ENCODE peak calls at places on chromosomes 4 and X, in eight cellular contexts. X is brain microvascular endothelial cell, V is GM23338, K is adrenal gland, F is heart left ventricle, Y is ascending aorta, E is psoas muscle, P is IMR-90. N is an unnamed sample.

GRCh38 chr4:33924239-33924638 is 2320.1 kb downstream of the ARAP2 start:
- DNase-seq in X (no peak), V (peak), K (no peak), F (no peak), Y (no peak), E (no peak), P (peak), N (no peak)

GRCh38 chr4:89298160-89298559 is 9.4 kb downstream of the GPRIN3 start:
- DNase-seq in X (no peak), V (peak), K (no peak), F (no peak), Y (no peak), E (no peak), P (no peak), N (no peak)

GRCh38 chrX:134821901-134822300 is 163.6 kb upstream of the PLAC1 start:
- DNase-seq in X (no peak), V (no peak), K (no peak), F (no peak), Y (no peak), E (no peak), P (peak), N (no peak)

GRCh38 chr4:12873351-12873750 is 610.8 kb downstream of the RAB28 start:
- DNase-seq in X (no peak), V (no peak), K (no peak), F (no peak), Y (no peak), E (no peak), P (no peak), N (no peak)

GRCh38 chr4:98864560-98864959 is 64.4 kb downstream of the EIF4E start:
- DNase-seq in X (no peak), V (no peak), K (no peak), F (no peak), Y (no peak), E (no peak), P (no peak), N (no peak)

GRCh38 chr4:126678608-126679007 is 954.1 kb upstream of the INTU start:
- DNase-seq in X (no peak), V (no peak), K (no peak), F (no peak), Y (no peak), E (no peak), P (no peak), N (no peak)

GRCh38 chr4:83793481-83793880 is 257.6 kb downstream of the GPAT3 start:
- DNase-seq in X (no peak), V (no peak), K (no peak), F (no peak), Y (no peak), E (no peak), P (no peak), N (no peak)

GRCh38 chr4:123102897-123103489 is 180.6 kb upstream of the NUDT6 start:
- DNase-seq in X (peak), V (peak), K (no peak), F (no peak), Y (no peak), E (no peak), P (peak), N (peak)

GRCh38 chr4:16598241-16599224 is 299.9 kb downstream of the LDB2 start:
- DNase-seq in X (peak), V (no peak), K (no peak), F (no peak), Y (no peak), E (no peak), P (peak), N (no peak)

GRCh38 chr4:99998062-99998880 is 48.2 kb upstream of the H2AZ1 start:
- DNase-seq in X (peak), V (peak), K (no peak), F (no peak), Y (no peak), E (no peak), P (peak), N (peak)

GRCh38 chrX:150503898-150504219 is 64.6 kb upstream of the MTM1 start:
- DNase-seq in X (no peak), V (no peak), K (no peak), F (no peak), Y (no peak), E (no peak), P (no peak), N (no peak)

GRCh38 chr4:173448919-173449641 is 50.2 kb upstream of the SCRG1 start:
- DNase-seq in X (no peak), V (no peak), K (no peak), F (peak), Y (no peak), E (no peak), P (peak), N (peak)

GRCh38 chr4:41540687-41541086 is 2.7 kb downstream of the LIMCH1 start:
- DNase-seq in X (no peak), V (no peak), K (no peak), F (no peak), Y (no peak), E (no peak), P (no peak), N (no peak)

GRCh38 chrX:118976599-118977340 is 2.4 kb downstream of the LONRF3 start:
- DNase-seq in X (no peak), V (no peak), K (peak), F (peak), Y (no peak), E (peak), P (no peak), N (peak)

GRCh38 chr4:24551492-24552330 is 32.6 kb downstream of the DHX15 start:
- DNase-seq in X (no peak), V (no peak), K (no peak), F (no peak), Y (no peak), E (no peak), P (peak), N (no peak)
- TF ChIP-seq CTCF in X (no peak), V (peak), K (peak), F (peak), Y (peak), E (peak), P (peak), N (peak)

GRCh38 chrX:136261316-136261715 is 10.1 kb upstream of the MAP7D3 start:
- DNase-seq in X (no peak), V (no peak), K (no peak), F (no peak), Y (no peak), E (no peak), P (peak), N (no peak)

GRCh38 chrX:136262812-136263315 is 11.7 kb upstream of the MAP7D3 start:
- DNase-seq in X (no peak), V (peak), K (no peak), F (no peak), Y (no peak), E (no peak), P (no peak), N (no peak)

GRCh38 chrX:136260801-136261200 is 9.6 kb upstream of the MAP7D3 start:
- DNase-seq in X (peak), V (no peak), K (no peak), F (no peak), Y (no peak), E (no peak), P (peak), N (no peak)

GRCh38 chrX:136259543-136259942 is 8.3 kb upstream of the MAP7D3 start:
- DNase-seq in X (peak), V (no peak), K (no peak), F (no peak), Y (no peak), E (no peak), P (peak), N (no peak)

DNA sequence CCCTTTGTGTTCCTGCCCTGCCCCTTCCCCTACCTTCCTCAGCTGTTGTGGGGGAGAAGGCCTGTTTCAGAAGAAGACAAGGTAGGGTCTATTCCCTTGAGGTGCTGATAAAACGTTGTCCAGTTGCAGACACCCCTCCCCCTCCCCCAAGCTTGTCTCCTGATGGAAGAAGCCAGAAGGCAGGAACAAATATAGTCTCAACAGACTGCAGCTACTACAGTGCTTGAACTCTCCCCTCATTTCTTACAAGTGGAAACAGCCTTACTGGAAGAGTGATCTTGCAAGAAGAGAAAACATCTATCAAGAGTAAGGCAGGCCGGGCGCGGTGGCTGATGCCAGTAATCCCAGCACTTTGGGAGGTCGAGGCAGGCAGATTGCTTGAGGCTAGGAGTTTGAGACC is 11.0 kb upstream of the MAP7D3 start:
- DNase-seq in X (no peak), V (no peak), K (no peak), F (no peak), Y (no peak), E (no peak), P (no peak), N (no peak)
- H3K27ac ChIP-seq in X (no peak), V (no peak), K (no peak), F (no peak), Y (peak), E (no peak), P (no peak), N (no peak)

DNA sequence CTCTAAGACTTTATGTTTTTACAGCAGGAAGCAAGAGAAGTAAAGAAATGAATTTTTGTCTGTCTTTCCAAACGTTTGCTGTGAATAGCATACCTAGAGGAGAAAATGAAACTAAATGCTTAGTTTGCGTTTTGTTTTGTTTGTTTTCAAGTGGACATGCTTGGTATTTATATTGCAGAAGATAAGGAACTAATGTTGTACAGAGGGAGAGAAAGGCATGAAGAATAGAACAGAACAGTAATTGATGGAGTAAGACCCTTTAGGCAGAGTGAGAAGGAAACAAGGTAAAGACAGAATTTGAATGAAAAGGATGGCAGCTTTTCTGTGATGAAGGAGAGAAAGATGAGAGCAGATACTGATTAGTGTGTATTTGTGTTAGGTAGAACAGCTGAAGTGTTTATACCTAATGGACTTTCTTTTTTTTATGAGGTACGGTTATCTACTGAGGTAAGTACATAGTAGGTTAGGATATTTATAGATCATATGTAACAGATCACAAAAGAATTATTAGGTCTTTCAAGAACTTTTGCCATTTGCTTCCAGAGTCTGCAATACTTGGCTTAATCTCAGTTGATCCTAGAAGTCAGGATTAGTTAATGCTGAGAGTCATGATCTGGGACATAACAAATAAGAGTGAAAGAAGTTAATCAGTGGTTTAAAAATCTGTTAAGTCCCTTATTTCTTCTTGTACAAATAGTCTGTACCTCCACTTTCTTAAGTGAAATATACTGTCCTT is 36.9 kb downstream of the FABP2 start:
- DNase-seq in X (no peak), V (no peak), K (no peak), F (no peak), Y (no peak), E (no peak), P (peak), N (peak)
- H3K4me3 ChIP-seq in X (peak), V (no peak), K (no peak), F (no peak), Y (peak), E (peak), P (peak), N (no peak)

GRCh38 chr4:53507058-53507457 is 84.2 kb downstream of the LNX1 start:
- DNase-seq in X (no peak), V (no peak), K (no peak), F (no peak), Y (no peak), E (no peak), P (no peak), N (no peak)

GRCh38 chr4:53507671-53508286 is 83.5 kb downstream of the LNX1 start:
- DNase-seq in X (peak), V (no peak), K (peak), F (peak), Y (peak), E (peak), P (peak), N (peak)

GRCh38 chr4:53508446-53508845 is 82.8 kb downstream of the LNX1 start:
- DNase-seq in X (peak), V (no peak), K (no peak), F (no peak), Y (no peak), E (no peak), P (peak), N (no peak)

GRCh38 chr4:53510316-53510715 is 81.0 kb downstream of the LNX1 start:
- DNase-seq in X (no peak), V (no peak), K (no peak), F (no peak), Y (no peak), E (no peak), P (peak), N (no peak)

GRCh38 chr4:53505947-53506346 is 85.3 kb downstream of the LNX1 start:
- DNase-seq in X (peak), V (peak), K (no peak), F (no peak), Y (no peak), E (no peak), P (peak), N (no peak)
- TF ChIP-seq CTCF in X (peak), V (peak), K (no peak), F (no peak), Y (no peak), E (no peak), P (peak), N (no peak)

GRCh38 chrX:68684291-68684918 is 36.9 kb downstream of the STARD8 start:
- DNase-seq in X (no peak), V (no peak), K (peak), F (peak), Y (no peak), E (peak), P (no peak), N (no peak)

GRCh38 chrX:68685722-68686683 is 38.5 kb downstream of the STARD8 start:
- DNase-seq in X (peak), V (peak), K (no peak), F (peak), Y (no peak), E (peak), P (peak), N (peak)

GRCh38 chrX:68683580-68683979 is 36.1 kb downstream of the STARD8 start:
- DNase-seq in X (no peak), V (no peak), K (no peak), F (no peak), Y (no peak), E (no peak), P (no peak), N (no peak)

GRCh38 chrX:68684919-68685304 is 37.4 kb downstream of the STARD8 start:
- DNase-seq in X (no peak), V (no peak), K (no peak), F (no peak), Y (no peak), E (no peak), P (no peak), N (no peak)

DNA sequence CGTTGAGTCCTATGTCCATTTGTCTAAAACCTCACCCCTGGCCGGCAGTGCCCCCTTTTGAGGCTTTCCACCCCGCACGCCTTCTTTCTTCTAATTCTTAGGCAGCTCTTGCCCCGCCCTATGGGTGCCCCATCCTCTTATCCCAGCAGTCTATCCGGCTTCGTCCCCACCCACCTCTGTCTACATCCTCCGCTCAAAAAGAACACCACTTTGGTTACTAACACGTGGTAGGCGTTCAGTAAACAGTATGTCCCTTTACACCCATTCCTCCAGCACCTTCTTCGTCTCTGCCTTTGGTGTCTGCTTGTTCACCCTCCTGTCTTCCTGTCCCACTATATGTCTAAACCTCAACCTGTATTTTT is 39.2 kb downstream of the STARD8 start:
- DNase-seq in X (no peak), V (peak), K (no peak), F (peak), Y (no peak), E (no peak), P (no peak), N (peak)
- H3K27ac ChIP-seq in X (no peak), V (no peak), K (no peak), F (peak), Y (no peak), E (peak), P (no peak), N (no peak)

GRCh38 chr4:112520598-112521122 is 4.7 kb upstream of the NEUROG2 start:
- DNase-seq in X (no peak), V (peak), K (no peak), F (no peak), Y (no peak), E (no peak), P (no peak), N (no peak)
- H3K4me3 ChIP-seq in X (no peak), V (peak), K (no peak), F (no peak), Y (no peak), E (no peak), P (no peak), N (no peak)

GRCh38 chrX:38768079-38768478 is 33.2 kb upstream of the MID1IP1 start:
- DNase-seq in X (no peak), V (no peak), K (no peak), F (no peak), Y (no peak), E (no peak), P (peak), N (peak)
- TF ChIP-seq CTCF in X (peak), V (no peak), K (peak), F (peak), Y (peak), E (peak), P (peak), N (peak)

DNA sequence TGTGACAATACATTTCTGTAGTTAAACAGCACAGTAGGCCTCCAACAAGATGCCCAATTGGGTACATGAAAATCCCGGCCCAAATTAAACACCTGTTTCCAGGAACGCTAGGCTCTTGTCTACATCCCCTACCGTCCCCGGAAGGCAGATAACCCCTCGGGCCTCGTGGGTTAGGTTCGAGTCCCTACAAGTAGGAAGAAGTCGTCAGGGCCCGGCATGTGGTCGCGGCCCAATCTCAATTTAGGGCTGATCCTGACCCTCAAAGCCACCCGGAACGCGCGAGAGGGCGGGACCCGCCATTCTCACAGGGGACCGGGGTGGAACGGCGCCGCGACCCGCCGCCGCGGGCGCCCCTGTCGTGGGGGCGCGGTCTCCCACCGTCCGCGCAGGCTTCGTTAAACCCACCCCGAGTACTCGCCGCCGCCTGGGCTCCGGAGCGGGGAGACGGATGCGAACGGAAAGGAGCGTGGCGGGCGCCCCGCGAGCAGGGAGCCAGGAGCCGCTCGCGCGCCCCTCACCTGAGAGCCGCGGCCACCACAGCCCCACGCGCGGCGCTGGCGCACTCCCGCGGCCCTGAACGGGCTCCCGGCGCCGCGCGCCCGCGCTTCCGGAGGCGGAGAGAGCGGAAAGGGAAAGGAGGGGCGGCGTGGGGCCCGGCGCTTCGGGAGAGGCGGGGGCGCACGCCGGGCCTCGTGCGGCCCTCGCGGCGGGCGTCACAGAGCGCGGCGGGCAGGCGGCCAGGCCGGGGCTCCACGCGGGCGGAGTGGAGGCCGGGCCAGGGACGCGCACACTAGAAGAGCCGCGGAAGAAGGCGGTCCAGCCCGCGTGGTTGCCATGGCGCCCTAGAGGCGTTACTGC is at the start of gene CFAP97:
- DNase-seq in X (peak), V (peak), K (peak), F (peak), Y (peak), E (peak), P (peak), N (peak)
- H3K27ac ChIP-seq in X (peak), V (peak), K (peak), F (peak), Y (peak), E (peak), P (peak), N (peak)

GRCh38 chr4:111204807-111205206 is 581.9 kb upstream of the PITX2 start:
- DNase-seq in X (no peak), V (no peak), K (no peak), F (no peak), Y (no peak), E (no peak), P (peak), N (no peak)
- H3K4me3 ChIP-seq in X (no peak), V (no peak), K (no peak), F (no peak), Y (no peak), E (no peak), P (no peak), N (no peak)

DNA sequence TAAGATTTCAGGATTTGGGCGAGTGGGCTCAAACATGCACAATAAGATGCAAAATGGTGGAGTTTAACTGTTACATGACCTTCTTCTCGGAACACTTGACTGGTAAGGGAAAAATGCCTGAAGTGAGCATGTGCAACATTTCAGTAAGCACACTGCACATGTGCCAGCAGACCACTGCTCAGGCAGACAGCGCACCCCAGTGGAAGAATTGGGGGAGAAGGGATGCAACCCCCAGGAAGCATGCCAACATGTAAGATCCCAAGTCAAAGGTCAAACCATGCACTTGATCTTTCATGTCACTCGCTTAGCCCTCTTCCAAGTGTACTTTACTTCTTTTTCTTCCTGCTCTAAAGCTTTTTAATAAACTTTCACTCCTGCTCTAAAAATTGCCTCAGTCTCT is 256.3 kb downstream of the CENPC start:
- DNase-seq in X (peak), V (peak), K (no peak), F (no peak), Y (no peak), E (no peak), P (no peak), N (peak)
- TF ChIP-seq CTCF in X (peak), V (peak), K (peak), F (no peak), Y (no peak), E (no peak), P (peak), N (peak)